ENCODE peak calls at places on chromosome 17, in nine cellular contexts. One of them, this sample, is unnamed.

GRCh38 chr17:65984299-65984698 is 207.6 kb downstream of the CEP112 start:
- DNase-seq in astrocyte of the spinal cord: peak; percentile 33
- DNase-seq in mammary epithelial cell: no peak
- DNase-seq in left ventricle myocardium superior: no peak
- DNase-seq in amygdala: no peak
- DNase-seq in ELR: no peak
- DNase-seq in EL: no peak
- DNase-seq in glutamatergic neuron: no peak
- DNase-seq in GM04504: no peak
- DNase-seq in this sample: no peak

GRCh38 chr17:58525239-58525638 is 10.8 kb upstream of the MTMR4 start:
- DNase-seq in astrocyte of the spinal cord: peak; percentile 80
- DNase-seq in mammary epithelial cell: peak; percentile 40
- DNase-seq in left ventricle myocardium superior: peak; percentile 78
- DNase-seq in amygdala: no peak
- DNase-seq in ELR: peak; percentile 87
- DNase-seq in EL: peak; percentile 91
- DNase-seq in glutamatergic neuron: no peak
- DNase-seq in GM04504: peak; percentile 69
- DNase-seq in this sample: no peak

GRCh38 chr17:58282442-58282841 is 1.7 kb upstream of the MPO start:
- DNase-seq in astrocyte of the spinal cord: no peak
- DNase-seq in mammary epithelial cell: no peak
- DNase-seq in left ventricle myocardium superior: no peak
- DNase-seq in amygdala: no peak
- DNase-seq in ELR: no peak
- DNase-seq in EL: no peak
- DNase-seq in glutamatergic neuron: no peak
- DNase-seq in GM04504: no peak
- DNase-seq in this sample: no peak

GRCh38 chr17:48628641-48629410 is 2.7 kb upstream of the HOXB9 start:
- DNase-seq in astrocyte of the spinal cord: no peak
- DNase-seq in mammary epithelial cell: no peak
- DNase-seq in left ventricle myocardium superior: no peak
- DNase-seq in amygdala: no peak
- DNase-seq in ELR: no peak
- DNase-seq in EL: no peak
- DNase-seq in glutamatergic neuron: no peak
- DNase-seq in GM04504: no peak
- DNase-seq in this sample: no peak

GRCh38 chr17:50841949-50842354 is 6.6 kb downstream of the WFIKKN2 start:
- DNase-seq in astrocyte of the spinal cord: peak; percentile 56
- DNase-seq in mammary epithelial cell: peak; percentile 51
- DNase-seq in left ventricle myocardium superior: peak; percentile 77
- DNase-seq in amygdala: peak; percentile 67
- DNase-seq in ELR: peak; percentile 82
- DNase-seq in EL: peak; percentile 73
- DNase-seq in glutamatergic neuron: peak; percentile 84
- DNase-seq in GM04504: no peak
- DNase-seq in this sample: peak; percentile 45

GRCh38 chr17:75625813-75626486 is 7.3 kb upstream of the SMIM5 start:
- DNase-seq in astrocyte of the spinal cord: no peak
- DNase-seq in mammary epithelial cell: no peak
- DNase-seq in left ventricle myocardium superior: peak; percentile 29
- DNase-seq in amygdala: peak; percentile 32
- DNase-seq in ELR: peak; percentile 58
- DNase-seq in EL: no peak
- DNase-seq in glutamatergic neuron: peak; percentile 72
- DNase-seq in GM04504: no peak
- DNase-seq in this sample: no peak

GRCh38 chr17:34098712-34099111 is 156.4 kb upstream of the CCL2 start:
- DNase-seq in astrocyte of the spinal cord: no peak
- DNase-seq in mammary epithelial cell: no peak
- DNase-seq in left ventricle myocardium superior: no peak
- DNase-seq in amygdala: no peak
- DNase-seq in ELR: peak; percentile 1
- DNase-seq in EL: no peak
- DNase-seq in glutamatergic neuron: no peak
- DNase-seq in GM04504: no peak
- DNase-seq in this sample: no peak

GRCh38 chr17:50027639-50028206 is 28.2 kb upstream of the ITGA3 start:
- DNase-seq in astrocyte of the spinal cord: peak; percentile 96
- DNase-seq in mammary epithelial cell: peak; percentile 99
- DNase-seq in left ventricle myocardium superior: peak; percentile 60
- DNase-seq in amygdala: no peak
- DNase-seq in ELR: peak; percentile 100
- DNase-seq in EL: peak; percentile 99
- DNase-seq in glutamatergic neuron: no peak
- DNase-seq in GM04504: peak; percentile 87
- DNase-seq in this sample: peak; percentile 91

GRCh38 chr17:17015221-17015620 is 27.0 kb upstream of the MPRIP start:
- DNase-seq in astrocyte of the spinal cord: no peak
- DNase-seq in mammary epithelial cell: no peak
- DNase-seq in left ventricle myocardium superior: no peak
- DNase-seq in amygdala: no peak
- DNase-seq in ELR: no peak
- DNase-seq in EL: no peak
- DNase-seq in glutamatergic neuron: no peak
- DNase-seq in GM04504: no peak
- DNase-seq in this sample: no peak

GRCh38 chr17:66135896-66136295 is 56.0 kb downstream of the CEP112 start:
- DNase-seq in astrocyte of the spinal cord: no peak
- DNase-seq in mammary epithelial cell: no peak
- DNase-seq in left ventricle myocardium superior: no peak
- DNase-seq in amygdala: no peak
- DNase-seq in ELR: no peak
- DNase-seq in EL: no peak
- DNase-seq in glutamatergic neuron: no peak
- DNase-seq in GM04504: no peak
- DNase-seq in this sample: no peak

GRCh38 chr17:28745052-28745776 is 1.4 kb downstream of the TRAF4 start:
- DNase-seq in astrocyte of the spinal cord: peak; percentile 64
- DNase-seq in mammary epithelial cell: peak; percentile 48
- DNase-seq in left ventricle myocardium superior: peak; percentile 47
- DNase-seq in amygdala: peak; percentile 97
- DNase-seq in ELR: peak; percentile 69
- DNase-seq in EL: peak; percentile 58
- DNase-seq in glutamatergic neuron: peak; percentile 85
- DNase-seq in GM04504: peak; percentile 12
- DNase-seq in this sample: no peak